ENCODE peak calls at places on chromosomes 4 and X, in eight cellular contexts. One of them, this sample, is unnamed.

GRCh38 chr4:7759221-7759620 is 180.4 kb downstream of the AFAP1 start:
- DNase-seq in spleen: peak; percentile 70
- DNase-seq in AG09309: no peak
- DNase-seq in AG10803: no peak
- DNase-seq in progenitor cell of endocrine pancreas: no peak
- DNase-seq in brain microvascular endothelial cell: no peak
- DNase-seq in astrocyte: no peak
- DNase-seq in heart right ventricle: no peak
- DNase-seq in this sample: no peak

GRCh38 chr4:14596904-14597303 is 405.4 kb upstream of the CPEB2 start:
- DNase-seq in spleen: no peak
- DNase-seq in AG09309: no peak
- DNase-seq in AG10803: no peak
- DNase-seq in progenitor cell of endocrine pancreas: no peak
- DNase-seq in brain microvascular endothelial cell: no peak
- DNase-seq in astrocyte: no peak
- DNase-seq in heart right ventricle: no peak
- DNase-seq in this sample: peak; percentile 49

GRCh38 chr4:68250151-68250930 is 4.8 kb upstream of the TMPRSS11B start:
- DNase-seq in spleen: no peak
- DNase-seq in AG09309: no peak
- DNase-seq in AG10803: no peak
- DNase-seq in progenitor cell of endocrine pancreas: no peak
- DNase-seq in brain microvascular endothelial cell: no peak
- DNase-seq in astrocyte: peak; percentile 3
- DNase-seq in heart right ventricle: no peak
- DNase-seq in this sample: peak; percentile 34

GRCh38 chr4:53895137-53895536 is 169.3 kb downstream of the CHIC2 start:
- DNase-seq in spleen: no peak
- DNase-seq in AG09309: no peak
- DNase-seq in AG10803: no peak
- DNase-seq in progenitor cell of endocrine pancreas: no peak
- DNase-seq in brain microvascular endothelial cell: no peak
- DNase-seq in astrocyte: peak; percentile 36
- DNase-seq in heart right ventricle: no peak
- DNase-seq in this sample: no peak

GRCh38 chrX:3485727-3486126 is 139.3 kb upstream of the MXRA5 start:
- DNase-seq in spleen: no peak
- DNase-seq in AG09309: no peak
- DNase-seq in AG10803: no peak
- DNase-seq in progenitor cell of endocrine pancreas: no peak
- DNase-seq in brain microvascular endothelial cell: no peak
- DNase-seq in astrocyte: no peak
- DNase-seq in heart right ventricle: no peak
- DNase-seq in this sample: no peak

GRCh38 chr4:104743141-104743748 is 248.6 kb upstream of the CXXC4 start:
- DNase-seq in spleen: no peak
- DNase-seq in AG09309: no peak
- DNase-seq in AG10803: no peak
- DNase-seq in progenitor cell of endocrine pancreas: no peak
- DNase-seq in brain microvascular endothelial cell: no peak
- DNase-seq in astrocyte: no peak
- DNase-seq in heart right ventricle: no peak
- DNase-seq in this sample: no peak

GRCh38 chr4:48190839-48191238 is 56.8 kb upstream of the TXK start:
- DNase-seq in spleen: no peak
- DNase-seq in AG09309: no peak
- DNase-seq in AG10803: no peak
- DNase-seq in progenitor cell of endocrine pancreas: no peak
- DNase-seq in brain microvascular endothelial cell: no peak
- DNase-seq in astrocyte: no peak
- DNase-seq in heart right ventricle: no peak
- DNase-seq in this sample: no peak

GRCh38 chrX:22033818-22034217 is 1.7 kb downstream of the PHEX start:
- DNase-seq in spleen: no peak
- DNase-seq in AG09309: no peak
- DNase-seq in AG10803: no peak
- DNase-seq in progenitor cell of endocrine pancreas: no peak
- DNase-seq in brain microvascular endothelial cell: no peak
- DNase-seq in astrocyte: no peak
- DNase-seq in heart right ventricle: no peak
- DNase-seq in this sample: no peak

GRCh38 chr4:147582386-147583077 is 34.7 kb upstream of the TMEM184C start:
- DNase-seq in spleen: no peak
- DNase-seq in AG09309: no peak
- DNase-seq in AG10803: peak; percentile 47
- DNase-seq in progenitor cell of endocrine pancreas: no peak
- DNase-seq in brain microvascular endothelial cell: peak; percentile 18
- DNase-seq in astrocyte: peak; percentile 81
- DNase-seq in heart right ventricle: no peak
- DNase-seq in this sample: peak; percentile 97

GRCh38 chrX:68261060-68261672 is 172.1 kb downstream of the OPHN1 start:
- DNase-seq in spleen: no peak
- DNase-seq in AG09309: no peak
- DNase-seq in AG10803: peak; percentile 15
- DNase-seq in progenitor cell of endocrine pancreas: no peak
- DNase-seq in brain microvascular endothelial cell: no peak
- DNase-seq in astrocyte: peak; percentile 36
- DNase-seq in heart right ventricle: no peak
- DNase-seq in this sample: peak; percentile 4

GRCh38 chrX:43899878-43900815 is 17.9 kb upstream of the MAOB start:
- DNase-seq in spleen: no peak
- DNase-seq in AG09309: no peak
- DNase-seq in AG10803: no peak
- DNase-seq in progenitor cell of endocrine pancreas: no peak
- DNase-seq in brain microvascular endothelial cell: no peak
- DNase-seq in astrocyte: no peak
- DNase-seq in heart right ventricle: no peak
- DNase-seq in this sample: no peak

GRCh38 chr4:104966349-104967033 is 180.2 kb upstream of the TET2 start:
- DNase-seq in spleen: no peak
- DNase-seq in AG09309: no peak
- DNase-seq in AG10803: no peak
- DNase-seq in progenitor cell of endocrine pancreas: no peak
- DNase-seq in brain microvascular endothelial cell: no peak
- DNase-seq in astrocyte: no peak
- DNase-seq in heart right ventricle: no peak
- DNase-seq in this sample: peak; percentile 82

GRCh38 chr4:146224331-146224966 is 10.1 kb downstream of the REELD1 start:
- DNase-seq in spleen: no peak
- DNase-seq in AG09309: no peak
- DNase-seq in AG10803: no peak
- DNase-seq in progenitor cell of endocrine pancreas: no peak
- DNase-seq in brain microvascular endothelial cell: no peak
- DNase-seq in astrocyte: no peak
- DNase-seq in heart right ventricle: peak; percentile 22
- DNase-seq in this sample: peak; percentile 4

GRCh38 chr4:124132161-124132560 is 580.4 kb downstream of the ANKRD50 start:
- DNase-seq in spleen: no peak
- DNase-seq in AG09309: no peak
- DNase-seq in AG10803: peak; percentile 5
- DNase-seq in progenitor cell of endocrine pancreas: no peak
- DNase-seq in brain microvascular endothelial cell: no peak
- DNase-seq in astrocyte: peak; percentile 43
- DNase-seq in heart right ventricle: no peak
- DNase-seq in this sample: no peak

GRCh38 chr4:147246096-147246495 is 234.8 kb upstream of the EDNRA start:
- DNase-seq in spleen: no peak
- DNase-seq in AG09309: no peak
- DNase-seq in AG10803: no peak
- DNase-seq in progenitor cell of endocrine pancreas: no peak
- DNase-seq in brain microvascular endothelial cell: no peak
- DNase-seq in astrocyte: no peak
- DNase-seq in heart right ventricle: no peak
- DNase-seq in this sample: no peak

GRCh38 chr4:141134051-141134450 is 782 bp upstream of the RNF150 start:
- DNase-seq in spleen: no peak
- DNase-seq in AG09309: no peak
- DNase-seq in AG10803: peak; percentile 42
- DNase-seq in progenitor cell of endocrine pancreas: no peak
- DNase-seq in brain microvascular endothelial cell: no peak
- DNase-seq in astrocyte: no peak
- DNase-seq in heart right ventricle: no peak
- DNase-seq in this sample: no peak

GRCh38 chr4:8319731-8320385 is 50.3 kb downstream of the HTRA3 start:
- DNase-seq in spleen: peak; percentile 79
- DNase-seq in AG09309: no peak
- DNase-seq in AG10803: peak; percentile 35
- DNase-seq in progenitor cell of endocrine pancreas: no peak
- DNase-seq in brain microvascular endothelial cell: no peak
- DNase-seq in astrocyte: peak; percentile 18
- DNase-seq in heart right ventricle: peak; percentile 83
- DNase-seq in this sample: peak; percentile 53

GRCh38 chrX:153928846-153929245 is 2.8 kb upstream of the ARHGAP4 start:
- DNase-seq in spleen: peak; percentile 72
- DNase-seq in AG09309: no peak
- DNase-seq in AG10803: no peak
- DNase-seq in progenitor cell of endocrine pancreas: no peak
- DNase-seq in brain microvascular endothelial cell: no peak
- DNase-seq in astrocyte: no peak
- DNase-seq in heart right ventricle: no peak
- DNase-seq in this sample: no peak

GRCh38 chr4:41889328-41889727 is 45.9 kb upstream of the TMEM33 start:
- DNase-seq in spleen: no peak
- DNase-seq in AG09309: no peak
- DNase-seq in AG10803: no peak
- DNase-seq in progenitor cell of endocrine pancreas: no peak
- DNase-seq in brain microvascular endothelial cell: no peak
- DNase-seq in astrocyte: no peak
- DNase-seq in heart right ventricle: no peak
- DNase-seq in this sample: no peak

GRCh38 chr4:41887322-41887721 is 47.9 kb upstream of the TMEM33 start:
- DNase-seq in spleen: no peak
- DNase-seq in AG09309: no peak
- DNase-seq in AG10803: no peak
- DNase-seq in progenitor cell of endocrine pancreas: no peak
- DNase-seq in brain microvascular endothelial cell: no peak
- DNase-seq in astrocyte: no peak
- DNase-seq in heart right ventricle: no peak
- DNase-seq in this sample: no peak

GRCh38 chr4:41885456-41885855 is 49.8 kb upstream of the TMEM33 start:
- DNase-seq in spleen: no peak
- DNase-seq in AG09309: no peak
- DNase-seq in AG10803: no peak
- DNase-seq in progenitor cell of endocrine pancreas: no peak
- DNase-seq in brain microvascular endothelial cell: no peak
- DNase-seq in astrocyte: no peak
- DNase-seq in heart right ventricle: no peak
- DNase-seq in this sample: no peak

GRCh38 chr4:41890085-41890484 is 45.1 kb upstream of the TMEM33 start:
- DNase-seq in spleen: no peak
- DNase-seq in AG09309: no peak
- DNase-seq in AG10803: no peak
- DNase-seq in progenitor cell of endocrine pancreas: no peak
- DNase-seq in brain microvascular endothelial cell: no peak
- DNase-seq in astrocyte: no peak
- DNase-seq in heart right ventricle: no peak
- DNase-seq in this sample: no peak

GRCh38 chr4:41887821-41888699 is 47.2 kb upstream of the TMEM33 start:
- DNase-seq in spleen: no peak
- DNase-seq in AG09309: peak; percentile 18
- DNase-seq in AG10803: peak; percentile 48
- DNase-seq in progenitor cell of endocrine pancreas: no peak
- DNase-seq in brain microvascular endothelial cell: peak; percentile 63
- DNase-seq in astrocyte: peak; percentile 16
- DNase-seq in heart right ventricle: no peak
- DNase-seq in this sample: peak; percentile 46
- TF ChIP-seq CTCF in spleen: peak; percentile 83
- TF ChIP-seq CTCF in AG09309: peak; percentile 78
- TF ChIP-seq CTCF in AG10803: peak; percentile 91
- TF ChIP-seq CTCF in progenitor cell of endocrine pancreas: peak; percentile 94
- TF ChIP-seq CTCF in brain microvascular endothelial cell: peak; percentile 85
- TF ChIP-seq CTCF in astrocyte: peak; percentile 86
- TF ChIP-seq CTCF in heart right ventricle: peak; percentile 91
- TF ChIP-seq CTCF in this sample: peak; percentile 49

GRCh38 chr4:1411436-1412375 is 5.5 kb upstream of the NKX1-1 start:
- DNase-seq in spleen: no peak
- DNase-seq in AG09309: no peak
- DNase-seq in AG10803: no peak
- DNase-seq in progenitor cell of endocrine pancreas: no peak
- DNase-seq in brain microvascular endothelial cell: no peak
- DNase-seq in astrocyte: no peak
- DNase-seq in heart right ventricle: no peak
- DNase-seq in this sample: no peak
- TF ChIP-seq CTCF in spleen: no peak
- TF ChIP-seq CTCF in AG09309: no peak
- TF ChIP-seq CTCF in AG10803: no peak
- TF ChIP-seq CTCF in progenitor cell of endocrine pancreas: no peak
- TF ChIP-seq CTCF in brain microvascular endothelial cell: peak; percentile 10
- TF ChIP-seq CTCF in astrocyte: no peak
- TF ChIP-seq CTCF in heart right ventricle: no peak
- TF ChIP-seq CTCF in this sample: no peak

GRCh38 chr4:186032259-186032658 is 36.7 kb upstream of the TLR3 start:
- DNase-seq in spleen: no peak
- DNase-seq in AG09309: no peak
- DNase-seq in AG10803: no peak
- DNase-seq in progenitor cell of endocrine pancreas: no peak
- DNase-seq in brain microvascular endothelial cell: no peak
- DNase-seq in astrocyte: no peak
- DNase-seq in heart right ventricle: no peak
- DNase-seq in this sample: no peak
- TF ChIP-seq CTCF in spleen: no peak
- TF ChIP-seq CTCF in AG09309: peak; percentile 18
- TF ChIP-seq CTCF in AG10803: no peak
- TF ChIP-seq CTCF in progenitor cell of endocrine pancreas: peak; percentile 21
- TF ChIP-seq CTCF in brain microvascular endothelial cell: peak; percentile 47
- TF ChIP-seq CTCF in astrocyte: no peak
- TF ChIP-seq CTCF in heart right ventricle: peak; percentile 10
- TF ChIP-seq CTCF in this sample: peak; percentile 29

GRCh38 chrX:40546870-40547269 is 33.9 kb upstream of the ATP6AP2 start:
- DNase-seq in spleen: no peak
- DNase-seq in AG09309: no peak
- DNase-seq in AG10803: no peak
- DNase-seq in progenitor cell of endocrine pancreas: no peak
- DNase-seq in brain microvascular endothelial cell: no peak
- DNase-seq in astrocyte: no peak
- DNase-seq in heart right ventricle: no peak
- DNase-seq in this sample: no peak

GRCh38 chrX:40558590-40558989 is 22.2 kb upstream of the ATP6AP2 start:
- DNase-seq in spleen: no peak
- DNase-seq in AG09309: no peak
- DNase-seq in AG10803: no peak
- DNase-seq in progenitor cell of endocrine pancreas: no peak
- DNase-seq in brain microvascular endothelial cell: no peak
- DNase-seq in astrocyte: no peak
- DNase-seq in heart right ventricle: no peak
- DNase-seq in this sample: no peak

GRCh38 chrX:40550069-40550468 is 30.7 kb upstream of the ATP6AP2 start:
- DNase-seq in spleen: no peak
- DNase-seq in AG09309: no peak
- DNase-seq in AG10803: no peak
- DNase-seq in progenitor cell of endocrine pancreas: no peak
- DNase-seq in brain microvascular endothelial cell: no peak
- DNase-seq in astrocyte: no peak
- DNase-seq in heart right ventricle: no peak
- DNase-seq in this sample: no peak

DNA sequence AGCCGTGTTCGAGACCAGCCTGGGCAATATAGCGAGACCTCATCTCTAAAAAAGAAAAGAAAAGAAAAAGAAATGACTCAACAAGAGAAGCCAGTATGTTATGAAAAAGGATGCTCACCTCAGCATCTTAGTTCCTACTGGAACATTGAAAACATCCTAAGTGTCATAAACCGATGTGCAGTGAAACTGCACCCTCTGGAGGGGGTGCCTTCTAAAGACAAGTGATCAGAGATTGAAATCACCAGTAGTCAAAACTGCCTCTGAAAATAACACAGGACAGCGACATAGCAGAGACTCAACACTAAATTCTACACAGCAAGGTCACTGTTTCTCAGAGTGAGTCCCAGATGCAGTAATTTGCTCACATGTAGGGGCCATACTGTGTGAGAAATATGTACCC is 28.0 kb upstream of the ATP6AP2 start:
- DNase-seq in spleen: no peak
- DNase-seq in AG09309: no peak
- DNase-seq in AG10803: peak; percentile 20
- DNase-seq in progenitor cell of endocrine pancreas: no peak
- DNase-seq in brain microvascular endothelial cell: no peak
- DNase-seq in astrocyte: no peak
- DNase-seq in heart right ventricle: no peak
- DNase-seq in this sample: no peak
- TF ChIP-seq CTCF in spleen: no peak
- TF ChIP-seq CTCF in AG09309: peak; percentile 34
- TF ChIP-seq CTCF in AG10803: peak; percentile 42
- TF ChIP-seq CTCF in progenitor cell of endocrine pancreas: no peak
- TF ChIP-seq CTCF in brain microvascular endothelial cell: peak; percentile 41
- TF ChIP-seq CTCF in astrocyte: no peak
- TF ChIP-seq CTCF in heart right ventricle: peak; percentile 15
- TF ChIP-seq CTCF in this sample: no peak

This sample was measured in bronchial epithelial cell.